ENCODE peak calls at places on chromosomes 2 and 18, in eight cellular contexts. N is GM10248, I is mammary epithelial cell, V is WTC11, Z is nephron progenitor cell, T is A549, E is HL-60, D is endothelial cell of umbilical vein. J is an unnamed sample.

GRCh38 chr2:2501454-2502108 is 170.5 kb upstream of the MYT1L start:
- DNase-seq in I (no peak), E (no peak), N (no peak), Z (no peak), V (no peak), D (no peak), T (no peak), J (no peak)

GRCh38 chr18:38940863-38941531 is 1375.4 kb upstream of the CELF4 start:
- DNase-seq in D (peak), T (peak), V (no peak), N (peak), Z (no peak), I (peak), E (peak), J (peak)

GRCh38 chr18:2881490-2882195 is 34.8 kb downstream of the EMILIN2 start:
- DNase-seq in E (no peak), T (no peak), I (no peak), D (no peak), V (no peak), Z (peak), N (no peak), J (no peak)

GRCh38 chr18:13521418-13521817 is 204.9 kb downstream of the FAM210A start:
- DNase-seq in V (no peak), Z (no peak), N (no peak), T (no peak), D (no peak), E (no peak), I (no peak), J (no peak)

GRCh38 chr18:36568487-36568886 is 260.3 kb downstream of the TPGS2 start:
- DNase-seq in N (no peak), V (no peak), E (no peak), D (no peak), I (no peak), T (no peak), Z (no peak), J (no peak)

GRCh38 chr2:23788100-23788499 is 138.8 kb downstream of the ATAD2B start:
- DNase-seq in Z (no peak), V (no peak), N (peak), D (no peak), T (no peak), I (no peak), E (no peak), J (no peak)

GRCh38 chr2:215950009-215950408 is 63.3 kb downstream of the MREG start:
- DNase-seq in V (no peak), T (peak), Z (no peak), E (no peak), I (peak), N (peak), D (peak), J (peak)

GRCh38 chr2:134776836-134777235 is 58.0 kb upstream of the TMEM163 start:
- DNase-seq in T (no peak), Z (no peak), I (no peak), V (no peak), E (no peak), N (no peak), D (no peak), J (no peak)

GRCh38 chr2:233449921-233450853 is 95.9 kb downstream of the DGKD start:
- DNase-seq in E (no peak), N (no peak), D (no peak), I (no peak), Z (no peak), V (no peak), T (no peak), J (no peak)

DNA sequence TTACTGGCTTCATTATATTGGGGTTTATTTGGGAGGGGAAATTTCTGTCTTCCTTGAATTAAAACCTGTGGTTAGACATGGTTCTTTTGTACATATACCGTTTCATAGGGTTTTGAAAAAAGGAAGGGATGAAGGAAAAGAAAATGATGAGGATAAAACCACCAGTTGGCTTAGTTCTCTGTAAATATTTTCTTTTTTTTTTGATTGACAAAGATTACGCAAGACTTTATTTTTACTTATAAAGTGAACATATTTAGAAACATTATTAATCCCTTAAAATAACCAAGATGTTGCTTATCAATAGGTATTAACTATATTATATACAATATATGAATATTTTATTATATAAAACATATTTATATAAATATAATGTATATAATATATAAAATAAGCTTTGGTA is 45.1 kb upstream of the TUBA3E start:
- DNase-seq in V (no peak), Z (no peak), I (no peak), T (no peak), N (no peak), E (no peak), D (no peak), J (no peak)
- TF ChIP-seq CTCF in V (no peak), Z (no peak), I (no peak), T (no peak), N (no peak), E (no peak), D (no peak), J (no peak)

DNA sequence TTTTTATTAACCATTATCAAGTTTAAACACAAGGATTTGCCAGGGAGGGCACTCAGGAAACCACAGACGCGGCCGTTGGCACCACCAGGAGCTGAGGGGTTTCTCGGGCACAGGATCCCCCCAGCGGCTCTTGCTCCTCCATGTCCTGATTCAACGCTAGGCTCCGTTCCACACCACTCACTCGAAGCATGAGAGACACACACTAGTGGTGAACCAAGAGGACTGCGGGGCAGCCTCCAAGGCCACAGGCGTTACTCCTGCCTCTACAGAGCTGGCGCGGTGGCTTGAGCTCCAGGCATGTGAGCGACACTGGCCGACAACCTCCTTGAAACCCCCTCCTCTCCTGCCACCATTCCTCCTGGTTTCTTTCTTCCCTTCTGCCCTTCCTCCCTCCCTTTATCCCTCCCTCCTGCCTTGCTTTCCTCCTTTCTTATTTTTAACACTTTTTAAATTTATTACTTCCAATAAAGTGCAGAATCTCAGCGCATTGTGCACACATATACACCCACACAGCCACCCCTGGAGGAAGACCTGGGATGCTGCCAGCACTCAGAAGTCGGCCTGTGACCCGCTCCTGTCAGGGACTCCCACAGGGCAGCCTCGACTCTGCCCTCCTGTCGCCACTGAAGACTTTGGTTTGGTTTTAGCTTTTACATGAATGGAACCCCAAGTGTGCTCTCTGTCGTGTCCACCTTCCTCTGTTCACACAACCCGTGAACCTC is 21.7 kb downstream of the COX7A2L start:
- DNase-seq in N (no peak), E (no peak), D (no peak), V (peak), T (no peak), I (no peak), Z (no peak), J (no peak)
- TF ChIP-seq CTCF in N (no peak), E (no peak), D (no peak), V (no peak), T (no peak), I (no peak), Z (no peak), J (no peak)

DNA sequence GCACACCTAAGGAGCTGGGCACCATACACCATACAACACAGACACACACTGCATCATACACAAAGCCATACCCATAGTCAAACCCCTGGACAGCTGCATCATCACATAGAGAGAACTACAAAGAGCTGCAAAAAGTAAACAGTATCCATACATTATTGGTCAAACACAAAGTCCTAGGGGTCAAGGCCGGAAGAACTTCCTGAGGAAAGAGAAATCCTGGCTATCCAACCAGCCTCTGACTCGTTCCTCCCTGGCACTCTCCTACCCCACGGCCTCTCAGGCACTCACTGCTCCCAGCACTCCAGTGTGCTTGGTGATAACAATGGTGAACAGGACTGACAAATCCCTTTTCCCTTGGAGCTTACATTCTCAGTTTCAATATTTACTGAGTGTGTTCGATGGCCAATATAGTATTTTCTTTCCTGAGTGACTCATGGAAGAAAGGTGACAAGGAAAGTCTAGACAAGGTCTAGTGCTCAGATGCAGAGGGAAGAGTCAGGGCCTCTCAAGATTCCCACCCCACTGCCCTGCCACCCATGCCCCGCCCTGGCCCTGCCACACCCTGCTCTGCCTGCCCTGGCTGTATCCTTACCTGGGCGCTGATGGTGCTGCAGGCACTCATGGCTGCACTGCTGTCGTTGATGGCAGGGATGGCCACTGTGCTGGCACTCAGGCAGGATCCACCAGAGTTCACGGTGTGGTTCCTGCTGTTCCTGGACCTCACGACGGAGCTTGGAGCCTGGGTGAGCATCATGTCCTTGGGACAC is 3.4 kb downstream of the CFAP65 start:
- DNase-seq in I (no peak), N (no peak), D (no peak), T (no peak), Z (no peak), E (no peak), V (no peak), J (peak)
- TF ChIP-seq CTCF in I (no peak), N (no peak), D (no peak), T (no peak), Z (no peak), E (no peak), V (no peak), J (no peak)

DNA sequence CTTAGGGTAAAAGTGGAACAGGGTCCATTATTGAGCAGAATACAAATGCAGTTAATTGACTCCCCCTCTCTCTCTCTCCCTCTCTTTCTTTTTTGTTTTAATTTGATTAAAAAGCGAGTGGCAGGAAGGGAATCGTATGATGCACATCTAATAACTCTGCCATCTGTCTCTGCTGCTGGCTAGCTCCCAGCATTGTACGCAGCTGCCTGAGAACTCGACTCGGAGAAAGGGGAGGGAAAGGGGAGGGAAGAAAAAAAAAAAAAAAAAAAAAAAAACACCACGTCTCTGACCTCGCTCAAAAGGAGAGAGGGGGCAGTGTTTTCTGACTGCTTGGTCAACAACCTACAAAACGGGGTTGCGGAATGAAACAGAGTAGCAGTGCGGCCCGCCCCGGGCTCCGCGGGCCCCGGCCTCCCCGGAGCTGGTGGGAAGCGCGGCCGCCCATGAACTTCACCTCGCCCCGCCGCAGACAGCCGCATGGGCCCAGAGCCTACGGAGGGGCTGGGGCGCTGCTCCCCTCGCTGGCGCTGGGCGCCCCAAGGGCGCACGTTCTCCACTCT is 265.7 kb downstream of the TCF4 start:
- DNase-seq in D (peak), I (peak), E (no peak), T (peak), Z (peak), N (peak), V (peak), J (no peak)
- TF ChIP-seq CTCF in D (peak), I (no peak), E (no peak), T (no peak), Z (no peak), N (no peak), V (no peak), J (no peak)

GRCh38 chr2:42449163-42450087 is 44.4 kb downstream of the KCNG3 start:
- DNase-seq in E (no peak), N (no peak), T (no peak), D (no peak), I (no peak), V (no peak), Z (no peak), J (no peak)
- TF ChIP-seq CTCF in E (no peak), N (no peak), T (no peak), D (no peak), I (no peak), V (no peak), Z (no peak), J (no peak)

DNA sequence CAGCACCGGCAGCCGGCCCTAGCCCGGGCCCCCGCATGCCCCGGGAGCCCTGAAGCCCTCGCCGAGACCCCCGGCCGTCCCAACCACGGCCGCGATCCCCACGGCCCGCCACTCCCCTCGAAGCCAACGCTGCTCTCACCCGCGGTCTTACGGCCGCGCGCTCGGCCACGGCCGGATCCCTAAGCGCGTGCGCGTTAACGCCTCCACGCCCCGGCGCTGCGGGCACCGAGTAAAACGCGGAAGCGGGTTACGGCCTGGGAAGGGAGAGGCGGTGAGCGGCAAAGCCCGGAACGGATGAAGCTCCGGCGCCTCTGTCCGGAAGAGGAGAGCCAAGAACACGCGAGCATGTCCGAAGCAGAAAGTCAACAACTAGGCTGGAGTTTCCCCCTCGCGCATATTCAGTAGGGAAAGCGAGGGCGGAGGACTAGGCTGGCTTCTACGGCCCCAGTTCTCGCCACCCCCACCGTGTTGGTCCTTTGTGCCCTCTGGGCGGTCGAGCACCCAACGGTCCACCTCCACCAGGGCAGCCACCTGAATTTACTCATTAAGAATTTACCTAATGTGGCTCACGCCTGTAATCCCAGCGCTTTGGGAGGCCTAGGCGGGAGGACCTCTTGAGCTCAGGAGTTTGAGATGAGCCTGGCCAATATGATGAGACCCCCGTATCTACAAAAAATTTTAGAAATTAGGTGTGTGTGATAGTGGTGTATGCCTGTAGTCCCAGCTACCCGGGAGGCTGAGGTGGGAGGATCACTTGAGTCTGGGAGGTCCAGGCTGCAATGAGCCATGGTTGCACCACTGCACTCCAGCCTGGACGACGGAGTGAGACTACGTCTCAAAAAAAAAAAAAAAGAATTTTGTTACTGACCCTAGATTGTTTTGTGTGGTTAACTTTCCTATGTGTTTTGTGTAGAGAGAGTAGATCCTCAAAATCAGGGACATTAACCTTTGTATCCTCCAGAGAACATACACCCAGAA is at the start of gene KANSL3:
- DNase-seq in E (peak), V (peak), T (peak), D (peak), I (peak), N (peak), Z (peak), J (peak)
- TF ChIP-seq CTCF in E (no peak), V (no peak), T (no peak), D (no peak), I (no peak), N (no peak), Z (no peak), J (no peak)

GRCh38 chr2:69222984-69223658 is 163.9 kb downstream of the GFPT1 start:
- DNase-seq in I (no peak), T (no peak), N (no peak), V (no peak), Z (no peak), E (no peak), D (peak), J (no peak)
- TF ChIP-seq CTCF in I (no peak), T (no peak), N (no peak), V (no peak), Z (no peak), E (no peak), D (no peak), J (no peak)

DNA sequence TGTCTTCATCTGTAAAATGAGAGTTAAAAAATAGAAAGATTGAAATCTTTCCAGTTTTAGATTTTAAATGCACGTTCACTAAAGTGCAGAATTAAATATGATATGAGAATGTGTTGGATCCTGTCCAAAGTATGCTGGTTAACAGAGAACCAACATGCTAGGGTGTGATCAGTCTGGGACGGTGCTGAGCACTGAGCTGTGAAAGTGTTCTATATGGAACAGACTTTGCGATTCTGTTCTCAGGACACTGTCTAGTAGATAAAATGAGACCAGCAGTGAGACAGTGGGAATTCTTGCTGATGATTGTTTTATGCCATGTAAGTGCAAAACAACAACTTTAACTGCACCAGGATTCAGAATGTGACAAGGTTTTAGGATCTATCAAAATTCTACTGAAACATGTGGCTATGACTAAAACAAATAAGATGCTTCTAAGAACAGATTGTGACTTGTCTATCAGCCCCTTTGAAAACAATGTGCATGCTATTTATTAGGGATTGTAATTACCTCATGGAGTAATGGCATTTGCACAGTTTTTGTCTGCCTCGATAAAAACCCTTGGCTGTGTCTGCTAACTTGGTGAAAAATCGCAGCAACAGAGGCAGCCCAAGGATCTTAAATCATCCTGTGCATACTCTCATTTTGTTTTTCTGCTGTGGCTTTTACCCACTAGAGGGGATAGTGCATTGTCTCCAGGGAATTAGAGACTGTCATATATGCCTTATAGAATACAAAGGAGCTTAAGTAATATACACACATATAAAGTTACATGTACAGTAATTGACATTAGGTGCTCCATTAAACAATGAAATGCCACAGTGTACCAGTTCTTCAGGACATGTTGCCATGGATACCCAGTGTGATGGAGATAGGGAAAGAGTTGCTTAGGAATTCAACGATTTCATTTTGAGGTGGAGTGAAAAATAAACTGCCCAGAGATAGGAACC is 55.1 kb downstream of the MAP3K20 start:
- DNase-seq in N (no peak), Z (no peak), T (no peak), V (no peak), E (no peak), D (no peak), I (no peak), J (no peak)
- TF ChIP-seq CTCF in N (no peak), Z (no peak), T (no peak), V (no peak), E (no peak), D (no peak), I (no peak), J (no peak)

GRCh38 chr18:56565596-56566355 is 72.6 kb downstream of the TXNL1 start:
- DNase-seq in I (no peak), N (no peak), T (no peak), D (peak), E (no peak), V (no peak), Z (no peak), J (peak)

GRCh38 chr18:56565059-56565458 is 73.3 kb downstream of the TXNL1 start:
- DNase-seq in I (no peak), V (no peak), T (no peak), D (no peak), N (no peak), E (no peak), Z (no peak), J (no peak)

GRCh38 chr18:56562479-56562878 is 75.9 kb downstream of the TXNL1 start:
- DNase-seq in N (no peak), E (no peak), V (no peak), T (no peak), I (no peak), Z (no peak), D (no peak), J (no peak)

GRCh38 chr18:56560992-56561391 is 77.4 kb downstream of the TXNL1 start:
- DNase-seq in D (no peak), E (no peak), N (no peak), Z (no peak), I (no peak), T (no peak), V (no peak), J (no peak)

DNA sequence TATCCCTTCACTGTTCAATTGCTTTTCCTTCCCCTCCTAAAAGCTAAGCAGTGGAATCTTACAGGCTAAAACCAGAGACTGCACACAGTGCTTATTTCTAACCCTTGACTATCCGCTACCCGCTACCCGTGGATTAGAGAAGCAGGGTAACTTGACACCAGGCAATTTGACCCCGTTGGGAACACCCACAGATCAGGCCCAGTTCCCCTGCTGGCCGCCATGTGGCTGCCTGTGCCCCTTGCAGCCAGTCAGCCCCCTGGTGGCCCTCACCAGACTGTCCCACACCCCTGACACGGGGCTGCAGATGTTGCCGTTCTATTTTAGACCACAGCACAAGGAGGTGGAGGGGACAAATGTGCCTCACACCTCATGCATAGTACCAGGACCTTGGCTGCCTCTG is 74.8 kb downstream of the TXNL1 start:
- DNase-seq in Z (peak), I (no peak), D (no peak), N (no peak), E (no peak), V (peak), T (no peak), J (no peak)
- TF ChIP-seq CTCF in Z (peak), I (no peak), D (no peak), N (no peak), E (no peak), V (peak), T (no peak), J (no peak)